ENCODE peak calls at places on chromosomes 13 and 19, in nine cellular contexts. One of them, this sample, is unnamed.

GRCh38 chr19:44927746-44928145 is 13.3 kb downstream of the APOC1 start:
- DNase-seq in neuronal stem cell: no peak
- DNase-seq in astrocyte of the cerebellum: peak
- DNase-seq in astrocyte of the spinal cord: peak
- DNase-seq in ovary: no peak
- DNase-seq in Caco-2: no peak
- DNase-seq in lower leg skin: no peak
- DNase-seq in suprapubic skin: no peak
- DNase-seq in body of pancreas: no peak
- DNase-seq in this sample: no peak

GRCh38 chr19:14343286-14343685 is 38.0 kb upstream of the ADGRE5 start:
- DNase-seq in ovary: no peak
- DNase-seq in astrocyte of the cerebellum: no peak
- DNase-seq in body of pancreas: peak
- DNase-seq in suprapubic skin: no peak
- DNase-seq in lower leg skin: no peak
- DNase-seq in astrocyte of the spinal cord: no peak
- DNase-seq in Caco-2: no peak
- DNase-seq in neuronal stem cell: no peak
- DNase-seq in this sample: no peak

GRCh38 chr19:38686530-38686888 is 39.1 kb downstream of the ACTN4 start:
- DNase-seq in astrocyte of the spinal cord: no peak
- DNase-seq in ovary: no peak
- DNase-seq in astrocyte of the cerebellum: no peak
- DNase-seq in body of pancreas: no peak
- DNase-seq in neuronal stem cell: no peak
- DNase-seq in lower leg skin: no peak
- DNase-seq in Caco-2: no peak
- DNase-seq in suprapubic skin: no peak
- DNase-seq in this sample: no peak

GRCh38 chr13:24076124-24076523 is 84.4 kb upstream of the SPATA13 start:
- DNase-seq in neuronal stem cell: no peak
- DNase-seq in astrocyte of the spinal cord: no peak
- DNase-seq in Caco-2: peak
- DNase-seq in body of pancreas: peak
- DNase-seq in ovary: no peak
- DNase-seq in suprapubic skin: no peak
- DNase-seq in astrocyte of the cerebellum: no peak
- DNase-seq in lower leg skin: no peak
- DNase-seq in this sample: no peak

GRCh38 chr13:111219306-111219705 is 101.1 kb upstream of the TEX29 start:
- DNase-seq in astrocyte of the cerebellum: peak
- DNase-seq in ovary: no peak
- DNase-seq in lower leg skin: no peak
- DNase-seq in astrocyte of the spinal cord: peak
- DNase-seq in body of pancreas: peak
- DNase-seq in neuronal stem cell: no peak
- DNase-seq in suprapubic skin: no peak
- DNase-seq in Caco-2: no peak
- DNase-seq in this sample: no peak

GRCh38 chr13:74132768-74133656 is 1.2 kb downstream of the KLF12 start:
- DNase-seq in body of pancreas: no peak
- DNase-seq in suprapubic skin: peak
- DNase-seq in astrocyte of the cerebellum: no peak
- DNase-seq in ovary: peak
- DNase-seq in Caco-2: no peak
- DNase-seq in astrocyte of the spinal cord: peak
- DNase-seq in lower leg skin: peak
- DNase-seq in neuronal stem cell: peak
- DNase-seq in this sample: no peak

GRCh38 chr13:72565893-72566292 is 161.5 kb downstream of the MZT1 start:
- DNase-seq in Caco-2: peak
- DNase-seq in suprapubic skin: no peak
- DNase-seq in neuronal stem cell: peak
- DNase-seq in body of pancreas: no peak
- DNase-seq in lower leg skin: no peak
- DNase-seq in astrocyte of the cerebellum: peak
- DNase-seq in ovary: no peak
- DNase-seq in astrocyte of the spinal cord: peak
- DNase-seq in this sample: no peak

GRCh38 chr13:28475916-28476725 is 18.8 kb downstream of the FLT1 start:
- DNase-seq in body of pancreas: no peak
- DNase-seq in suprapubic skin: no peak
- DNase-seq in lower leg skin: no peak
- DNase-seq in Caco-2: no peak
- DNase-seq in astrocyte of the spinal cord: peak
- DNase-seq in neuronal stem cell: no peak
- DNase-seq in ovary: no peak
- DNase-seq in astrocyte of the cerebellum: peak
- DNase-seq in this sample: no peak

GRCh38 chr13:96834626-96835025 is 159.7 kb downstream of the OXGR1 start:
- DNase-seq in astrocyte of the cerebellum: no peak
- DNase-seq in body of pancreas: no peak
- DNase-seq in Caco-2: no peak
- DNase-seq in lower leg skin: no peak
- DNase-seq in neuronal stem cell: no peak
- DNase-seq in astrocyte of the spinal cord: no peak
- DNase-seq in suprapubic skin: no peak
- DNase-seq in ovary: no peak
- DNase-seq in this sample: no peak

GRCh38 chr13:26423634-26424033 is 133.8 kb upstream of the WASF3 start:
- DNase-seq in ovary: no peak
- DNase-seq in astrocyte of the spinal cord: no peak
- DNase-seq in body of pancreas: peak
- DNase-seq in astrocyte of the cerebellum: no peak
- DNase-seq in neuronal stem cell: no peak
- DNase-seq in Caco-2: no peak
- DNase-seq in lower leg skin: no peak
- DNase-seq in suprapubic skin: no peak
- DNase-seq in this sample: peak

GRCh38 chr13:101529419-101529818 is 76.9 kb downstream of the ITGBL1 start:
- DNase-seq in suprapubic skin: no peak
- DNase-seq in astrocyte of the cerebellum: peak
- DNase-seq in neuronal stem cell: no peak
- DNase-seq in lower leg skin: no peak
- DNase-seq in ovary: no peak
- DNase-seq in body of pancreas: no peak
- DNase-seq in Caco-2: no peak
- DNase-seq in astrocyte of the spinal cord: peak
- DNase-seq in this sample: no peak

GRCh38 chr13:99971576-99972189 is at the start of gene ZIC5:
- DNase-seq in astrocyte of the cerebellum: peak
- DNase-seq in neuronal stem cell: peak
- DNase-seq in ovary: no peak
- DNase-seq in astrocyte of the spinal cord: peak
- DNase-seq in lower leg skin: no peak
- DNase-seq in suprapubic skin: no peak
- DNase-seq in body of pancreas: no peak
- DNase-seq in Caco-2: no peak
- DNase-seq in this sample: no peak

GRCh38 chr13:35479223-35479536 is 2.7 kb upstream of the MAB21L1 start:
- DNase-seq in astrocyte of the cerebellum: no peak
- DNase-seq in astrocyte of the spinal cord: no peak
- DNase-seq in lower leg skin: no peak
- DNase-seq in Caco-2: no peak
- DNase-seq in ovary: no peak
- DNase-seq in neuronal stem cell: no peak
- DNase-seq in body of pancreas: no peak
- DNase-seq in suprapubic skin: no peak
- DNase-seq in this sample: no peak

GRCh38 chr13:73772449-73773186 is 361.6 kb downstream of the KLF12 start:
- DNase-seq in ovary: no peak
- DNase-seq in lower leg skin: no peak
- DNase-seq in astrocyte of the cerebellum: no peak
- DNase-seq in body of pancreas: no peak
- DNase-seq in astrocyte of the spinal cord: no peak
- DNase-seq in suprapubic skin: no peak
- DNase-seq in neuronal stem cell: no peak
- DNase-seq in Caco-2: no peak
- DNase-seq in this sample: no peak

GRCh38 chr13:34942732-34943674 is 933 bp downstream of the NBEA start:
- DNase-seq in neuronal stem cell: peak
- DNase-seq in ovary: peak
- DNase-seq in lower leg skin: peak
- DNase-seq in Caco-2: no peak
- DNase-seq in astrocyte of the spinal cord: no peak
- DNase-seq in astrocyte of the cerebellum: no peak
- DNase-seq in body of pancreas: peak
- DNase-seq in suprapubic skin: peak
- DNase-seq in this sample: no peak

GRCh38 chr19:1651548-1652394 is 644 bp downstream of the TCF3 start:
- DNase-seq in astrocyte of the cerebellum: no peak
- DNase-seq in ovary: peak
- DNase-seq in astrocyte of the spinal cord: peak
- DNase-seq in body of pancreas: peak
- DNase-seq in Caco-2: peak
- DNase-seq in neuronal stem cell: peak
- DNase-seq in suprapubic skin: no peak
- DNase-seq in lower leg skin: no peak
- DNase-seq in this sample: no peak

DNA sequence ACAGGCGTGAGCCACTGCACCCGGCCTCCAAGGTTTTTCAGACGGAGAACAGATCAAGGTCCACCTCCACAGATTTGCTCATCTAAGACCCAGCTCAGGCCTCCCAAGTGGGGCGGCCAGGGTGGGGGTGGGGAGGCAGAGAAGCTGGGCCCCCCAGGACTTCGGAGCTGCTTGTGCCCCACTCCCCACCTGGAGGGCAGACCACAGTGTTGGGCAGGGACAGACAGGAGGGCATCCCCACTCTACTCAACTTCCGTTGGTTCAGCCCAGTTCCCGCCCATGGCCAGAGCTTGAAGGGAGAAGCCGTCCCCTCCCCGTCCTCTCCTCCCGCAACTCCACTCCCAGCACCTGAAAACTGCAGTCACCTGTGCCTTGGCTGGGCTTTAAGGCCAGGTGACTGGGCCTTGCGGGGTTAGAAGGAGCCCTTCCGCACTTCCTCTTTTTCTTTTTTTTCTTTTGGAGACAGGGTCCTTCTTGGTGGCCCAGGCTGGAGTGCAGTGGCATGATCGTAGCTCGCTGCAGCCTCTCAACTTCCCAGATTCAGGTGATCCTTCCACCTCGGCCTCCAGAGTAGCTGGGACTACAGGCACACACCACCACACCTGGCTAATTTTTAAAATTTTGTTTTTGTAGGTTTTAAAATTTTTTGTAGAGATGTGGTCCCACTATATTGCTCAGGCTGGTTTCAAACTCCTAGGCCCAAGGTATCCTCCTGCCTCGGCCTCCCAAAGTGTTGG is 734 bp upstream of the LRRC8E start:
- DNase-seq in lower leg skin: no peak
- DNase-seq in body of pancreas: no peak
- DNase-seq in astrocyte of the cerebellum: no peak
- DNase-seq in ovary: no peak
- DNase-seq in astrocyte of the spinal cord: no peak
- DNase-seq in neuronal stem cell: no peak
- DNase-seq in Caco-2: no peak
- DNase-seq in suprapubic skin: no peak
- DNase-seq in this sample: no peak
- H3K4me3 ChIP-seq in lower leg skin: no peak
- H3K4me3 ChIP-seq in body of pancreas: no peak
- H3K4me3 ChIP-seq in astrocyte of the cerebellum: peak
- H3K4me3 ChIP-seq in ovary: no peak
- H3K4me3 ChIP-seq in astrocyte of the spinal cord: no peak
- H3K4me3 ChIP-seq in neuronal stem cell: no peak
- H3K4me3 ChIP-seq in Caco-2: no peak
- H3K4me3 ChIP-seq in suprapubic skin: peak
- H3K4me3 ChIP-seq in this sample: no peak

GRCh38 chr19:41302624-41303351 is 7.2 kb upstream of the CCDC97 start:
- DNase-seq in astrocyte of the cerebellum: no peak
- DNase-seq in lower leg skin: no peak
- DNase-seq in neuronal stem cell: no peak
- DNase-seq in astrocyte of the spinal cord: no peak
- DNase-seq in suprapubic skin: no peak
- DNase-seq in Caco-2: no peak
- DNase-seq in ovary: no peak
- DNase-seq in body of pancreas: no peak
- DNase-seq in this sample: no peak
- H3K4me3 ChIP-seq in astrocyte of the cerebellum: no peak
- H3K4me3 ChIP-seq in lower leg skin: no peak
- H3K4me3 ChIP-seq in neuronal stem cell: no peak
- H3K4me3 ChIP-seq in astrocyte of the spinal cord: no peak
- H3K4me3 ChIP-seq in suprapubic skin: no peak
- H3K4me3 ChIP-seq in Caco-2: no peak
- H3K4me3 ChIP-seq in ovary: no peak
- H3K4me3 ChIP-seq in body of pancreas: no peak
- H3K4me3 ChIP-seq in this sample: no peak

GRCh38 chr19:32336259-32337111 is 8.9 kb upstream of the ZNF507 start:
- DNase-seq in astrocyte of the cerebellum: no peak
- DNase-seq in lower leg skin: no peak
- DNase-seq in astrocyte of the spinal cord: peak
- DNase-seq in suprapubic skin: no peak
- DNase-seq in neuronal stem cell: no peak
- DNase-seq in body of pancreas: no peak
- DNase-seq in Caco-2: peak
- DNase-seq in ovary: no peak
- DNase-seq in this sample: no peak

GRCh38 chr19:32339988-32340874 is 5.2 kb upstream of the ZNF507 start:
- DNase-seq in astrocyte of the cerebellum: peak
- DNase-seq in neuronal stem cell: no peak
- DNase-seq in suprapubic skin: no peak
- DNase-seq in astrocyte of the spinal cord: peak
- DNase-seq in Caco-2: peak
- DNase-seq in lower leg skin: no peak
- DNase-seq in body of pancreas: peak
- DNase-seq in ovary: no peak
- DNase-seq in this sample: peak

GRCh38 chr19:32333227-32333626 is 12.2 kb upstream of the ZNF507 start:
- DNase-seq in suprapubic skin: no peak
- DNase-seq in Caco-2: no peak
- DNase-seq in astrocyte of the spinal cord: no peak
- DNase-seq in lower leg skin: no peak
- DNase-seq in neuronal stem cell: no peak
- DNase-seq in ovary: no peak
- DNase-seq in body of pancreas: no peak
- DNase-seq in astrocyte of the cerebellum: no peak
- DNase-seq in this sample: no peak

GRCh38 chr19:32342695-32343094 is 2.7 kb upstream of the ZNF507 start:
- DNase-seq in ovary: no peak
- DNase-seq in astrocyte of the spinal cord: no peak
- DNase-seq in astrocyte of the cerebellum: no peak
- DNase-seq in body of pancreas: no peak
- DNase-seq in neuronal stem cell: no peak
- DNase-seq in suprapubic skin: no peak
- DNase-seq in Caco-2: no peak
- DNase-seq in lower leg skin: no peak
- DNase-seq in this sample: no peak

GRCh38 chr19:32337176-32337808 is 8.1 kb upstream of the ZNF507 start:
- DNase-seq in body of pancreas: no peak
- DNase-seq in neuronal stem cell: no peak
- DNase-seq in lower leg skin: no peak
- DNase-seq in astrocyte of the spinal cord: no peak
- DNase-seq in ovary: no peak
- DNase-seq in suprapubic skin: no peak
- DNase-seq in Caco-2: no peak
- DNase-seq in astrocyte of the cerebellum: no peak
- DNase-seq in this sample: no peak
- H3K4me3 ChIP-seq in body of pancreas: no peak
- H3K4me3 ChIP-seq in neuronal stem cell: no peak
- H3K4me3 ChIP-seq in lower leg skin: no peak
- H3K4me3 ChIP-seq in astrocyte of the spinal cord: no peak
- H3K4me3 ChIP-seq in ovary: no peak
- H3K4me3 ChIP-seq in suprapubic skin: peak
- H3K4me3 ChIP-seq in Caco-2: no peak
- H3K4me3 ChIP-seq in astrocyte of the cerebellum: no peak
- H3K4me3 ChIP-seq in this sample: peak

GRCh38 chr13:48590141-48590863 is 57.4 kb upstream of the RCBTB2 start:
- DNase-seq in Caco-2: no peak
- DNase-seq in ovary: no peak
- DNase-seq in neuronal stem cell: no peak
- DNase-seq in lower leg skin: no peak
- DNase-seq in astrocyte of the cerebellum: no peak
- DNase-seq in suprapubic skin: no peak
- DNase-seq in astrocyte of the spinal cord: no peak
- DNase-seq in body of pancreas: no peak
- DNase-seq in this sample: no peak
- H3K4me3 ChIP-seq in Caco-2: no peak
- H3K4me3 ChIP-seq in ovary: no peak
- H3K4me3 ChIP-seq in neuronal stem cell: no peak
- H3K4me3 ChIP-seq in lower leg skin: no peak
- H3K4me3 ChIP-seq in astrocyte of the cerebellum: no peak
- H3K4me3 ChIP-seq in suprapubic skin: no peak
- H3K4me3 ChIP-seq in astrocyte of the spinal cord: no peak
- H3K4me3 ChIP-seq in body of pancreas: no peak
- H3K4me3 ChIP-seq in this sample: no peak

This sample was measured in thoracic aorta.